ENCODE peak calls at places on chromosomes 7 and 10, in nine cellular contexts. S, M, R, U, Q, E, I, A and Z are unnamed samples.
A peak's percentile ranks its signal among the peaks of the same experiment; 100 is the strongest.

GRCh38 chr7:77309714-77310220 is 106.4 kb downstream of the GSAP start:
- DNase-seq in S (no peak), M (no peak), R (no peak), U (no peak), Q (no peak), E (no peak), I (no peak), A (no peak), Z (no peak)

GRCh38 chr7:31114593-31115343 is 62.7 kb downstream of the ADCYAP1R1 start:
- DNase-seq in S (peak; percentile 26), M (no peak), R (peak; percentile 53), U (peak; percentile 28), Q (no peak), E (no peak), I (no peak), A (no peak), Z (no peak)

GRCh38 chr10:103855424-103855823 is at the start of gene SH3PXD2A:
- DNase-seq in S (no peak), M (no peak), R (no peak), U (peak; percentile 24), Q (peak; percentile 17), E (peak; percentile 22), I (no peak), A (peak; percentile 59), Z (peak; percentile 66)

GRCh38 chr10:119206603-119207366 is 586 bp upstream of the GRK5 start:
- DNase-seq in S (peak; percentile 59), M (peak; percentile 73), R (peak; percentile 70), U (peak; percentile 68), Q (peak; percentile 73), E (peak; percentile 71), I (peak; percentile 84), A (peak; percentile 64), Z (peak; percentile 86)

GRCh38 chr10:33330543-33331019 is 3.9 kb downstream of the NRP1 start:
- DNase-seq in S (peak; percentile 87), M (peak; percentile 91), R (peak; percentile 91), U (peak; percentile 88), Q (peak; percentile 60), E (peak; percentile 61), I (peak; percentile 67), A (peak; percentile 69), Z (peak; percentile 61)

GRCh38 chr10:11798862-11799735 is 24.1 kb upstream of the PROSER2 start:
- DNase-seq in S (no peak), M (no peak), R (no peak), U (no peak), Q (no peak), E (no peak), I (peak; percentile 4), A (peak; percentile 53), Z (no peak)

GRCh38 chr7:130732980-130733865 is 784 bp downstream of the KLF14 start:
- DNase-seq in S (peak; percentile 9), M (peak; percentile 65), R (no peak), U (no peak), Q (peak; percentile 49), E (peak; percentile 15), I (no peak), A (peak; percentile 61), Z (no peak)

GRCh38 chr10:1516492-1517224 is 220.7 kb downstream of the ADARB2 start:
- DNase-seq in S (no peak), M (no peak), R (no peak), U (no peak), Q (no peak), E (no peak), I (no peak), A (no peak), Z (no peak)

GRCh38 chr10:12484945-12485805 is 135.8 kb downstream of the CAMK1D start:
- DNase-seq in S (peak; percentile 13), M (no peak), R (peak; percentile 33), U (no peak), Q (peak; percentile 62), E (peak; percentile 42), I (peak; percentile 86), A (peak; percentile 67), Z (peak; percentile 83)

GRCh38 chr7:1042161-1042833 is 2.0 kb upstream of the GPR146 start:
- DNase-seq in S (no peak), M (no peak), R (no peak), U (no peak), Q (no peak), E (no peak), I (no peak), A (no peak), Z (no peak)

GRCh38 chr7:115350764-115351163 is 428.9 kb downstream of the MDFIC start:
- DNase-seq in S (no peak), M (no peak), R (no peak), U (no peak), Q (no peak), E (no peak), I (no peak), A (no peak), Z (no peak)

GRCh38 chr7:18495412-18496335 is at the start of gene HDAC9:
- DNase-seq in S (no peak), M (peak; percentile 43), R (peak; percentile 75), U (peak; percentile 46), Q (peak; percentile 78), E (no peak), I (peak; percentile 92), A (peak; percentile 66), Z (peak; percentile 16)

GRCh38 chr7:102872460-102872859 is 40.3 kb upstream of the LRRC17 start:
- DNase-seq in S (peak; percentile 77), M (no peak), R (peak; percentile 99), U (peak; percentile 90), Q (no peak), E (no peak), I (no peak), A (no peak), Z (no peak)

GRCh38 chr7:35624299-35625186 is 70.4 kb downstream of the HERPUD2 start:
- DNase-seq in S (peak; percentile 47), M (peak; percentile 57), R (peak; percentile 55), U (peak; percentile 22), Q (no peak), E (peak; percentile 9), I (peak; percentile 62), A (peak; percentile 76), Z (peak; percentile 71)

GRCh38 chr10:131730771-131731497 is 169.9 kb upstream of the PPP2R2D start:
- DNase-seq in S (no peak), M (no peak), R (no peak), U (no peak), Q (no peak), E (no peak), I (no peak), A (peak; percentile 14), Z (peak; percentile 10)

DNA sequence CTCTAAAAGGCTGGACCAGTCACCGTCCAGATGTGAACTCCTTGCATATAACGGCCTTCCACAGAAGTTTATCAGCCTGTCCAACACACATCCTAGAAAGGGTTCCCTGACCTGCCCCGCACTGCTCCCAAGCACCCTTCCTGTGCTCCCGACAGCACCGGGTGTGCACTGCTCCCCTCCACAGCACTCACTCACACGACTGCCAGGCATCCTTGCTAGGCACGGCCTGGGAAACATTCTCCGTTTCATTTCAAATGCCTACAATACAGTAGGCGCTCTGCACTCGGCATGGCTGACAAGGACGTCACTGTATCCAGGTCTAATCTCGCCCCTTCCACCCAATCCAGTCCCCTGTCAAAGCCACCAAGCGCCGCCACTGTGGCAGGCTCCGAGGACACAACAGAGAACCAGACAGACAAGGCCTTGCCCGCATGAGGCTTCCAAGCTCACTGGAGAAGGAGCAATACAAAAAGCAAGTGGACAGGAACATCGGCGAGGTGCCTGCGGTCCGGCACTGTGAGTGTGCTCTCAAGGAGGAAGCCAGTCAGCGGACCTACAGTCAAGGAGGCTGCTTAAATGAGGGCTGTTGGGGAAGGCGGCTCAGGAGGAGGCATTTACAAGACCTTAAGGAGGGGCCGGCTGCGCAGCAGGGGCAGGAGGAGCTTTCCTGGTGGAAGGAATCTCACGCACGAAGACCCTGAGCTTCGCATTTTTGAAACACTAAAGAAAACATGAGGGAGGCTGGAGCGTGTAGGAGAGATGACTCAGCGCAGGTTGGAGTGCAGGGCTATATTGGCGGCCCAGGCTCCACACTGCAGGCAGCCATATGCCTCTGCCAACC is 29.2 kb downstream of the GNA12 start:
- DNase-seq in S (no peak), M (no peak), R (no peak), U (no peak), Q (no peak), E (no peak), I (no peak), A (peak; percentile 86), Z (no peak)
- TF ChIP-seq CTCF in S (no peak), M (no peak), R (no peak), U (no peak), Q (no peak), E (no peak), I (no peak), A (peak; percentile 22), Z (no peak)

GRCh38 chr10:14971867-14972448 is 12.8 kb downstream of the MEIG1 start:
- DNase-seq in S (peak; percentile 41), M (peak; percentile 39), R (peak; percentile 34), U (no peak), Q (peak; percentile 46), E (peak; percentile 41), I (peak; percentile 65), A (peak; percentile 61), Z (no peak)

DNA sequence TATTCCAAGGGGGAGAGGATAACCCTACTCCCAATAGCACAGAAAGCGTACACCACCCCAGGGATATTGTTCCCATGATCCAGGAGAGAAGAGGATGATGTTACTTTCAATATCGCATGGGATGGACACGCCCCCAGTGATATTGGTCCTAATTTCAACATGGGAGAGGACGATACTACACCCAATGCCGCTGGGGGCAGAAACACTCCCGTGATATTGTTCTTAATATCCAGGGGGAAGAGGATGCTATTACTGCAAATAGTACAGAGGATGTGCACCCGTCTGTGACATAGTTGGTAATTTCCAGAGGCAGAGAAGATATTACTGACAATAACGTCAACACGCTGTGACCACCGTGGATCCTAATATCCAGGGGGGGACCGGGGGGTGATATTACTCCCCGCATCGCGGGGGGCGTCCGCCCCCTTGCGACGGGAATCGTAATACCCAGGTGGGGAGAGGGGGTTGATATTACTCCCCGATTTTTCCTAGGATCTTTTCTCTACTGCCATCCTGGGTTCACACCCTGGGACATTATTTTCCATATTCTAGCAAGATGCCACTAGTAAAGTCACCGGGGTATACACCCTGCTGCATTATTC is 16.6 kb downstream of the MEIG1 start:
- DNase-seq in S (peak; percentile 22), M (no peak), R (no peak), U (no peak), Q (no peak), E (no peak), I (no peak), A (no peak), Z (no peak)
- TF ChIP-seq CTCF in S (peak; percentile 58), M (no peak), R (peak; percentile 14), U (peak; percentile 5), Q (peak; percentile 33), E (no peak), I (peak; percentile 68), A (peak; percentile 55), Z (peak; percentile 25)

GRCh38 chr10:96420610-96421009 is 61.8 kb upstream of the OPALIN start:
- DNase-seq in S (no peak), M (no peak), R (no peak), U (no peak), Q (no peak), E (no peak), I (no peak), A (no peak), Z (no peak)
- TF ChIP-seq CTCF in S (no peak), M (no peak), R (no peak), U (no peak), Q (no peak), E (no peak), I (no peak), A (no peak), Z (no peak)

GRCh38 chr7:33982425-33982786 is 77.1 kb downstream of the BMPER start:
- DNase-seq in S (peak; percentile 67), M (peak; percentile 22), R (peak; percentile 83), U (no peak), Q (no peak), E (no peak), I (no peak), A (no peak), Z (no peak)
- TF ChIP-seq CTCF in S (peak; percentile 50), M (peak; percentile 24), R (peak; percentile 83), U (peak; percentile 82), Q (no peak), E (no peak), I (no peak), A (peak; percentile 76), Z (no peak)